ENCODE peak calls at places on chromosomes 11 and 22, in five cellular contexts. S is CD8-positive, alpha-beta memory T cell; Z is MM.1S; U is brain microvascular endothelial cell; K is heart right ventricle. L is an unnamed sample.

GRCh38 chr11:10663365-10663764 is 30.2 kb downstream of the IRAG1 start:
- DNase-seq in S (no peak), Z (peak; percentile 33), U (no peak), K (no peak), L (no peak)

GRCh38 chr11:107741044-107741823 is 29.4 kb upstream of the SLN start:
- DNase-seq in S (no peak), Z (peak; percentile 23), U (peak; percentile 44), K (no peak), L (no peak)

GRCh38 chr11:1870326-1870696 is 17.4 kb downstream of the LSP1 start:
- DNase-seq in S (no peak), Z (no peak), U (no peak), K (no peak), L (no peak)

GRCh38 chr22:32623943-32624342 is 149.3 kb downstream of the FBXO7 start:
- DNase-seq in S (no peak), Z (no peak), U (peak; percentile 82), K (peak; percentile 56), L (peak; percentile 92)

GRCh38 chr11:92859290-92859689 is 110.2 kb upstream of the MTNR1B start:
- DNase-seq in S (no peak), Z (no peak), U (no peak), K (no peak), L (no peak)

GRCh38 chr11:128692750-128693578 is 908 bp upstream of the FLI1 start:
- DNase-seq in S (peak; percentile 64), Z (peak; percentile 47), U (peak; percentile 42), K (peak; percentile 42), L (no peak)

GRCh38 chr11:11416502-11416901 is 63.5 kb upstream of the CSNK2A3 start:
- DNase-seq in S (no peak), Z (no peak), U (peak; percentile 51), K (no peak), L (no peak)

GRCh38 chr11:113345978-113346377 is 31.6 kb downstream of the TTC12 start:
- DNase-seq in S (no peak), Z (no peak), U (no peak), K (no peak), L (no peak)

GRCh38 chr11:27216268-27217149 is 146.5 kb downstream of the CCDC34 start:
- DNase-seq in S (no peak), Z (no peak), U (no peak), K (peak; percentile 66), L (peak; percentile 66)

GRCh38 chr11:96311120-96311568 is 31.9 kb downstream of the MAML2 start:
- DNase-seq in S (no peak), Z (no peak), U (peak; percentile 73), K (no peak), L (no peak)

GRCh38 chr11:74697722-74698121 is 33.5 kb downstream of the CHRDL2 start:
- DNase-seq in S (no peak), Z (no peak), U (no peak), K (no peak), L (no peak)

GRCh38 chr11:115623021-115623451 is 118.8 kb upstream of the CADM1 start:
- DNase-seq in S (no peak), Z (no peak), U (peak; percentile 91), K (peak; percentile 90), L (peak; percentile 91)

GRCh38 chr11:819943-820649 is 1.4 kb downstream of the PNPLA2 start:
- DNase-seq in S (peak; percentile 97), Z (peak; percentile 98), U (no peak), K (peak; percentile 91), L (peak; percentile 91)

GRCh38 chr11:120223793-120224192 is 13.0 kb downstream of the OAF start:
- DNase-seq in S (no peak), Z (no peak), U (no peak), K (no peak), L (no peak)

GRCh38 chr11:73997120-73997772 is 11.6 kb downstream of the UCP3 start:
- DNase-seq in S (peak; percentile 46), Z (no peak), U (no peak), K (no peak), L (no peak)

GRCh38 chr22:36816338-36816634 is 549 bp downstream of the PVALB start:
- DNase-seq in S (no peak), Z (no peak), U (no peak), K (no peak), L (no peak)

GRCh38 chr11:86990079-86990478 is 34.9 kb upstream of the FZD4 start:
- DNase-seq in S (no peak), Z (no peak), U (no peak), K (no peak), L (no peak)

GRCh38 chr11:12318791-12319733 is 58.3 kb upstream of the PARVA start:
- DNase-seq in S (no peak), Z (peak; percentile 66), U (no peak), K (no peak), L (no peak)

GRCh38 chr11:88246680-88247079 is 71.4 kb upstream of the RAB38 start:
- DNase-seq in S (no peak), Z (no peak), U (peak; percentile 57), K (no peak), L (no peak)

GRCh38 chr11:107683807-107684206 is 28.0 kb downstream of the SLN start:
- DNase-seq in S (no peak), Z (no peak), U (no peak), K (no peak), L (no peak)

GRCh38 chr11:100632970-100633452 is 54.1 kb upstream of the ARHGAP42 start:
- DNase-seq in S (no peak), Z (no peak), U (peak; percentile 71), K (peak; percentile 80), L (peak; percentile 68)

GRCh38 chr11:118870396-118871343 is 13.0 kb upstream of the CXCR5 start:
- DNase-seq in S (peak; percentile 58), Z (peak; percentile 83), U (no peak), K (peak; percentile 33), L (no peak)

GRCh38 chr11:62142043-62142375 is 18.2 kb downstream of the INCENP start:
- DNase-seq in S (no peak), Z (no peak), U (no peak), K (no peak), L (peak; percentile 23)

GRCh38 chr11:110160016-110160415 is 66.8 kb downstream of the ZC3H12C start:
- DNase-seq in S (no peak), Z (no peak), U (peak; percentile 44), K (no peak), L (no peak)

GRCh38 chr22:37331811-37332536 is 49.7 kb downstream of the CYTH4 start:
- DNase-seq in S (no peak), Z (no peak), U (no peak), K (no peak), L (no peak)

GRCh38 chr11:12801976-12802375 is 127.8 kb downstream of the TEAD1 start:
- DNase-seq in S (no peak), Z (no peak), U (no peak), K (no peak), L (no peak)

GRCh38 chr22:35154937-35155387 is 89.0 kb downstream of the ISX start:
- DNase-seq in S (no peak), Z (peak; percentile 30), U (peak; percentile 49), K (peak; percentile 37), L (no peak)

GRCh38 chr11:16410479-16410878 is 54.1 kb upstream of the SOX6 start:
- DNase-seq in S (no peak), Z (no peak), U (no peak), K (no peak), L (no peak)

GRCh38 chr11:70032943-70033710 is 45.0 kb upstream of the ANO1 start:
- DNase-seq in S (no peak), Z (no peak), U (no peak), K (no peak), L (peak; percentile 34)

GRCh38 chr11:71453911-71454304 is 905 bp downstream of the NADSYN1 start:
- DNase-seq in S (no peak), Z (peak; percentile 7), U (no peak), K (no peak), L (no peak)

GRCh38 chr22:28112130-28112529 is 193.1 kb upstream of the PITPNB start:
- DNase-seq in S (no peak), Z (no peak), U (no peak), K (no peak), L (no peak)

GRCh38 chr22:36194385-36194784 is 7.2 kb downstream of the APOL4 start:
- DNase-seq in S (no peak), Z (no peak), U (no peak), K (no peak), L (no peak)

GRCh38 chr11:134033696-134034491 is 35.0 kb upstream of the JAM3 start:
- DNase-seq in S (peak; percentile 76), Z (peak; percentile 7), U (peak; percentile 80), K (peak; percentile 90), L (peak; percentile 91)
- H3K4me3 ChIP-seq in S (peak overlapping the region; percentile 52), Z (no peak overlapping the region), U (no peak overlapping the region), K (peak overlapping the region; percentile 19), L (peak overlapping the region; percentile 2)

GRCh38 chr11:7534030-7534378 is 20.2 kb downstream of the PPFIBP2 start:
- DNase-seq in S (no peak), Z (no peak), U (no peak), K (no peak), L (no peak)
- H3K27ac ChIP-seq in S (no peak overlapping the region), Z (no peak overlapping the region), U (no peak overlapping the region), K (no peak overlapping the region), L (no peak overlapping the region)

GRCh38 chr22:50311606-50312351 is 4.3 kb upstream of the PLXNB2 start:
- DNase-seq in S (no peak), Z (no peak), U (no peak), K (no peak), L (no peak)
- H3K4me3 ChIP-seq in S (no peak overlapping the region), Z (no peak overlapping the region), U (no peak overlapping the region), K (no peak overlapping the region), L (no peak overlapping the region)

GRCh38 chr11:59145534-59145933 is 2.9 kb downstream of the FAM111A start:
- DNase-seq in S (no peak), Z (no peak), U (no peak), K (no peak), L (no peak)
- H3K27ac ChIP-seq in S (no peak overlapping the region), Z (peak overlapping the region; percentile 88), U (no peak overlapping the region), K (no peak overlapping the region), L (peak overlapping the region; percentile 88)

DNA sequence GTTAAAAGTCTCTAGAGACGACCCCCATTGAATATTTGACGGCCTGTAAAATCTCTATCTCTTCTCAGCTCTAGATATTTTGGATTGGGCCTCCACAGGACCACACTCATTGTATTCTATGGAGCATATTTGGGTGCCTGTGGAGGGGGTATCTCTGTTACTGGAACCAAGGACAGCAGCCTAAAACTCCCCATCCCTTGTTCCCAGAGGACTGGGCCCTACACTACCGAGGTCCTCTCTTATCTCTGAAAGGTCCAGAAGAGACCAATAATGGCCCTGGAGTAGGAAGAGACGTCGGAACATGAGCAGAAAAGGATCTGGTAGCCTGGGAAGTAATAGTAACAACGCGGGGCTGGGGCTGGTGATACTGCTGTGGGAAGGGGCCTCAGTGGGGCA is 542 bp downstream of the HPS4 start:
- DNase-seq in S (no peak), Z (no peak), U (no peak), K (no peak), L (no peak)
- H3K4me3 ChIP-seq in S (peak overlapping the region; percentile 53), Z (peak overlapping the region; percentile 86), U (peak overlapping the region; percentile 92), K (peak overlapping the region; percentile 99), L (peak overlapping the region; percentile 87)

GRCh38 chr11:35362571-35362980 is 56.8 kb downstream of the SLC1A2 start:
- DNase-seq in S (no peak), Z (no peak), U (no peak), K (no peak), L (no peak)
- H3K27ac ChIP-seq in S (no peak overlapping the region), Z (no peak overlapping the region), U (no peak overlapping the region), K (peak overlapping the region; percentile 87), L (peak overlapping the region; percentile 67)